ENCODE peak calls at places on chromosomes 11 and 22, in five cellular contexts. U is neural progenitor cell, N is mammary epithelial cell, Z is fibroblast of lung, M is endothelial cell of umbilical vein. T is an unnamed sample.

GRCh38 chr11:130666781-130667251 is 218.4 kb downstream of the ADAMTS15 start:
- DNase-seq in N (no peak), M (no peak), U (no peak), Z (peak; percentile 68), T (peak; percentile 73)

GRCh38 chr22:17803871-17804270 is 29.6 kb upstream of the BID start:
- DNase-seq in Z (no peak), M (no peak), U (no peak), N (peak; percentile 37), T (no peak)

GRCh38 chr11:109267293-109268095 is 154.5 kb upstream of the C11orf87 start:
- DNase-seq in U (no peak), Z (no peak), M (no peak), N (peak; percentile 78), T (peak; percentile 51)

GRCh38 chr22:37421468-37421877 is 5.8 kb downstream of the ELFN2 start:
- DNase-seq in Z (no peak), N (no peak), U (no peak), M (no peak), T (no peak)

GRCh38 chr22:48934446-48934845 is 893.2 kb downstream of the BRD1 start:
- DNase-seq in M (no peak), Z (no peak), U (no peak), N (no peak), T (no peak)

GRCh38 chr11:96197801-96198465 is 145.1 kb downstream of the MAML2 start:
- DNase-seq in Z (no peak), N (no peak), M (peak; percentile 14), U (no peak), T (no peak)

GRCh38 chr11:11998091-11998781 is 10.2 kb downstream of the DKK3 start:
- DNase-seq in U (no peak), N (peak; percentile 86), Z (peak; percentile 88), M (peak; percentile 88), T (peak; percentile 94)

GRCh38 chr11:111419641-111420327 is 40.7 kb upstream of the POU2AF1 start:
- DNase-seq in U (no peak), Z (no peak), M (no peak), N (no peak), T (no peak)

GRCh38 chr11:68968306-68969255 is 12.2 kb downstream of the MRGPRD start:
- DNase-seq in N (no peak), Z (no peak), U (no peak), M (no peak), T (no peak)

GRCh38 chr11:61795459-61795858 is 2.7 kb downstream of the FEN1 start:
- DNase-seq in Z (no peak), N (no peak), U (no peak), M (no peak), T (no peak)
- H3K4me2 ChIP-seq in Z (no peak overlapping the region), N (no peak overlapping the region), U (no peak overlapping the region), M (no peak overlapping the region), T (no peak overlapping the region)

DNA sequence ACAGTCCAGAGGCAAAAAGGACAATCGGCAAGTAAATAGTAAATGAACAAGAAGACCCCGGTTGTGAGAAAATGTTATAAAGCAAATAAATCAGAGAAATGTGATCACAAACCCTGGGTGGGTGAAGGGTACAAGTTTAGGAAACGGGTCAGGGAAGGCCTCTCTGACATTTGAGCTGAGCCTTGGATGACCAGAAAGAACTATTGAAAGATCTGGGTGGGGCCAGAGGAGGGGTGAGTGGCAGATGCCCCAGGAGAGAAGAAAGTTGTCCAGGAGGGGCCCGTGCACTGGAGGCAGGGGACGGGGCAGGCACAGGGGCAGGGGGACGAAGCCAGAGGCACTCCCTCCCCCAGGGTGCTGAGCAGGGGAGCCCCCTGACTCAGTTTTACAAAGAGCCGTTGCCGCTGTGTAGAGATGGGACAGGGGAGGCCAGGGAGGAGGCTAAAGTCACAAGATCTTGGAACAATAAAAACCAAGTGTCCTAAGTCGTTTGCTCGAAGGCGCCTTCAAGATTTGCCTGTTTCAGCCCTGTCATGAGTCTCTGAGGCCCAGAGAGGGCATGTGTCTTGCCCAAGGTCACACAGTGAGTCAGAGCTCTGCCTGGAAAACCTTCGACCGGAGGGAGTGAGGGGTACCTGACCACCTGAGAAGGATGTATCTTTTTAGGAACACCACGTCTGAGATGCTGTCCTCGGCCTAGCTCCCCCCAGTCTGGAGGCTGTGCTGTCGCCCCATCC is 10.8 kb upstream of the PDGFB start:
- DNase-seq in N (no peak), U (no peak), M (no peak), Z (no peak), T (no peak)
- H3K9ac ChIP-seq in N (peak overlapping the region; percentile 1), U (no peak overlapping the region), M (peak overlapping the region; percentile 89), Z (no peak overlapping the region), T (peak overlapping the region; percentile 81)

DNA sequence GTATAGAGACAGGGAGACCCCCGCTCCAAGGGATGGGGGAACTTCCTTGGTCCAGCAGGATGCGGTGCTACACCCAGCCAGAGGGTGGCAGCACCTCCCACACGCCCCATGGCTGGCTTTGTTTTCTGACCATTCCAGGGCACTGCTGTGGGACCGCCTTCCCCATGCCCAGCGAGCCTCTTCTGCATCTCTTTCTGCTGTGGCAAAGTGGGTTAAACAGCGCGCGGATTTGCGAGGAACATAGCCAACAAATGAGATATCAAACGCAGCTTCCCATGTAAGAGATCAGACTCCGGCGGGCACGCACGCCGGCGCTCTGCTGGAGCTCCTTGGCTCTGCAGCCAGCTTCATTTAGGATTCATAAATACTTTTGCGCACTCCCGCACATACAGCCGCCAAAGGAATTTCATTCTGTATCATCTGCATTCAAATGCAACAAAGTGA is 485.8 kb upstream of the CADM1 start:
- DNase-seq in M (no peak), N (no peak), Z (no peak), U (peak; percentile 74), T (no peak)
- H3K4me2 ChIP-seq in M (no peak overlapping the region), N (no peak overlapping the region), Z (no peak overlapping the region), U (peak overlapping the region; percentile 32), T (peak overlapping the region; percentile 51)

GRCh38 chr11:46222485-46223251 is 54.8 kb upstream of the CREB3L1 start:
- DNase-seq in Z (no peak), U (no peak), M (no peak), N (no peak), T (no peak)
- H3K9ac ChIP-seq in Z (no peak overlapping the region), U (no peak overlapping the region), M (no peak overlapping the region), N (no peak overlapping the region), T (no peak overlapping the region)

GRCh38 chr11:134669796-134670195 is 257.8 kb upstream of the B3GAT1 start:
- DNase-seq in U (no peak), Z (no peak), M (no peak), N (no peak), T (no peak)
- H3K4me2 ChIP-seq in U (no peak overlapping the region), Z (no peak overlapping the region), M (no peak overlapping the region), N (no peak overlapping the region), T (no peak overlapping the region)

GRCh38 chr22:35629406-35630234 is 12.5 kb upstream of the MB start:
- DNase-seq in N (peak; percentile 98), Z (peak; percentile 99), U (no peak), M (peak; percentile 79), T (peak; percentile 98)
- H3K9ac ChIP-seq in N (peak overlapping the region; percentile 69), Z (peak overlapping the region; percentile 38), U (no peak overlapping the region), M (peak overlapping the region; percentile 27), T (peak overlapping the region; percentile 68)

GRCh38 chr11:38460429-38460828 is 1862.4 kb upstream of the RAG2 start:
- DNase-seq in U (no peak), N (peak; percentile 26), Z (peak; percentile 62), M (no peak), T (peak; percentile 75)
- H3K4me2 ChIP-seq in U (no peak overlapping the region), N (no peak overlapping the region), Z (no peak overlapping the region), M (no peak overlapping the region), T (peak overlapping the region; percentile 62)

GRCh38 chr11:88139865-88140264 is 35.4 kb downstream of the RAB38 start:
- DNase-seq in U (no peak), Z (no peak), N (no peak), M (no peak), T (no peak)
- H3K9ac ChIP-seq in U (no peak overlapping the region), Z (no peak overlapping the region), N (no peak overlapping the region), M (no peak overlapping the region), T (no peak overlapping the region)

DNA sequence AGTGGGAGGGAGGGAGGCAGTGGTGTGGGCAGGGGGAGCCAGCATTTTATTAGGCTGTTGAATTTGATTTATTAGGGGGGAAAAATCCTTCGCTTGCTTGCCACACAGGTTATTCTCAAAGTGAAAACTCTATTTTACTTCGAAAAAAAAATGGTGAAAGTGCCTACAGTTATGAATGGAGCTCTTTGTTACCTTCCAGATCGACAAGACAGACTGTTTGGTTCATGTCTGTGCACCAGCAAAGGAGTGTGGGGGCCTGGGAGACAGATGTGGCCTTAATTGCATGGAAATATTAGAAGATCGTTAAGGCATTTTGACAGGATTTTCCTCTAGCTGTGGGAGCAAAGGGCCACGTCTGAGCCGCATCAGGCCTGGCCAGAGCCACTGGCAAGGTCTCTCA is 45.7 kb downstream of the FLI1 start:
- DNase-seq in M (no peak), Z (no peak), N (no peak), U (no peak), T (no peak)
- H3K4me2 ChIP-seq in M (no peak overlapping the region), Z (no peak overlapping the region), N (no peak overlapping the region), U (no peak overlapping the region), T (no peak overlapping the region)

DNA sequence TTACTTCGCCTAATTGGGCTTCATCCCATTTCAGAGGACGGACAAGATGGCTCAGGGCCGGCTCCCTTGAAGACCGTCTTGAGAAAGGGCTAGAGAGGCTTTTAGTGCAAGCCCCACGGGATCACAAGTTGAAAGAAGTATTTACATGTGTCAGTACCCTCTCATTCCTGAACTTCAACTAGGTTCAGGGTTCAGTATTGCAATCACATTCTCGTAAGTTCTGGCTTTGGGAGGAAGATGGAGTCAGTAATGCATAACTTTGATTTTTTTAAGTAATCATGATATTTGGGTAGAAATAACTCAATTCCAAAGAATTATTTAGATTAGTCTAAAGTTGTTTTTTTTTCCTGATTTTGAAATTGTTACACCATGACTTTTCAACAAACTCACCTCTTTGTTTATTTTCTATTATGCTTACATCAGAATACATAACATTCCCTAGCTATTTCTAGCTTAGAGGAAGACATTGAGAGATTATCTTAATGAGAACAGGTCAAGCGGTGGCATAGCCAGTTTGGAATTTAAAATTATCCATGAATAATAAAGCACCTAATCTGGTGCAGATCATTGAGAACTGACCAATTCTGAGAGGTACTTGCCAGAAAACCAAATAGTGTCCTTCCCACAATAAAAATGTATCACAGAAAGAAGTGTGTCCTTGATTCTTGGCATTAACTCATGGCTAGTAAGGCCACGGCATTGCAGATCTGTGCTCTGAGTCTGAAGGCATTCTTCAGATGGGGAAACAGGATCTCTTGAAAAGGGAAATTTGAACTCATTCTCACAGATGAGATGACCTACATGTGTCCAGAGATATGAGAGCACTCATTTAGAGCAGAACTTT is 92.1 kb upstream of the BLID start:
- DNase-seq in Z (peak; percentile 85), N (no peak), M (no peak), U (no peak), T (peak; percentile 86)
- H3K9ac ChIP-seq in Z (no peak overlapping the region), N (no peak overlapping the region), M (no peak overlapping the region), U (no peak overlapping the region), T (peak overlapping the region; percentile 67)

T was measured in astrocyte.